ENCODE peak calls at places on chromosomes 16 and 17, in five cellular contexts. R is breast epithelium, C is heart left ventricle, G is lower leg skin, E is A549. L is an unnamed sample.

GRCh38 chr17:29588561-29589411 is 662 bp downstream of the GIT1 start:
- DNase-seq in E (peak), R (no peak), G (no peak), C (no peak), L (peak)

GRCh38 chr16:48609453-48610023 is 442 bp downstream of the N4BP1 start:
- DNase-seq in C (peak), E (peak), G (peak), R (no peak), L (no peak)

GRCh38 chr16:68711421-68712139 is 25.5 kb upstream of the CDH1 start:
- DNase-seq in C (no peak), E (no peak), G (no peak), R (no peak), L (no peak)

GRCh38 chr17:15233022-15233805 is 31.9 kb downstream of the PMP22 start:
- DNase-seq in G (no peak), R (no peak), C (no peak), E (peak), L (no peak)

GRCh38 chr17:43468746-43469544 is 14.8 kb upstream of the DHX8 start:
- DNase-seq in G (no peak), E (peak), C (no peak), R (no peak), L (no peak)

GRCh38 chr17:40113961-40114272 is 7.9 kb upstream of the MSL1 start:
- DNase-seq in C (no peak), G (no peak), E (no peak), R (no peak), L (no peak)

GRCh38 chr16:31484491-31485171 is 1.7 kb downstream of the SLC5A2 start:
- DNase-seq in G (no peak), E (peak), R (no peak), C (no peak), L (no peak)

GRCh38 chr16:78624349-78624748 is 524.9 kb downstream of the WWOX start:
- DNase-seq in R (no peak), E (no peak), G (no peak), C (no peak), L (no peak)

GRCh38 chr16:23496826-23497542 is 13.3 kb downstream of the GGA2 start:
- DNase-seq in C (no peak), R (no peak), G (peak), E (no peak), L (no peak)

GRCh38 chr17:55086635-55087058 is 118.1 kb downstream of the STXBP4 start:
- DNase-seq in E (peak), C (no peak), R (no peak), G (no peak), L (no peak)

GRCh38 chr16:56246051-56246817 is 54.9 kb downstream of the GNAO1 start:
- DNase-seq in G (no peak), R (peak), E (peak), C (no peak), L (peak)

GRCh38 chr17:68198931-68199836 is 48.7 kb upstream of the AMZ2 start:
- DNase-seq in E (peak), C (no peak), R (no peak), G (no peak), L (peak)

GRCh38 chr16:6611535-6611934 is 721.1 kb upstream of the RBFOX1 start:
- DNase-seq in C (no peak), E (peak), G (no peak), R (no peak), L (peak)

GRCh38 chr17:8041249-8041928 is 2.5 kb downstream of the ALOX15B start:
- DNase-seq in R (no peak), G (peak), E (peak), C (no peak), L (no peak)

GRCh38 chr16:51326131-51326856 is 175.2 kb upstream of the SALL1 start:
- DNase-seq in G (no peak), R (no peak), C (no peak), E (no peak), L (no peak)

GRCh38 chr17:64095144-64095882 is 34.6 kb downstream of the ERN1 start:
- DNase-seq in R (no peak), C (no peak), G (no peak), E (no peak), L (peak)

GRCh38 chr17:1555618-1556471 is 6.7 kb downstream of the PITPNA start:
- DNase-seq in E (no peak), C (no peak), R (no peak), G (peak), L (no peak)

GRCh38 chr16:70653809-70654771 is 7.7 kb downstream of the IL34 start:
- DNase-seq in C (peak), E (peak), G (peak), R (peak), L (peak)

GRCh38 chr17:51258756-51259573 is 884 bp downstream of the MBTD1 start:
- DNase-seq in R (no peak), G (no peak), C (peak), E (peak), L (no peak)

GRCh38 chr17:19645608-19646250 is 2.8 kb upstream of the ALDH3A2 start:
- DNase-seq in R (no peak), G (no peak), E (peak), C (no peak), L (no peak)

GRCh38 chr17:10737786-10738185 is 8.0 kb upstream of the TMEM220 start:
- DNase-seq in E (no peak), C (no peak), G (peak), R (no peak), L (peak)

GRCh38 chr17:40516581-40517285 is 15.3 kb upstream of the TNS4 start:
- DNase-seq in R (peak), E (peak), G (peak), C (no peak), L (no peak)

GRCh38 chr17:45768000-45768399 is 16.1 kb upstream of the CRHR1 start:
- DNase-seq in R (no peak), G (no peak), C (no peak), E (no peak), L (no peak)

GRCh38 chr16:62821771-62822170 is 785.5 kb upstream of the CDH8 start:
- DNase-seq in G (no peak), C (no peak), R (no peak), E (no peak), L (no peak)

GRCh38 chr16:77943770-77944169 is 78.6 kb upstream of the CLEC3A start:
- DNase-seq in R (no peak), G (no peak), C (no peak), E (no peak), L (no peak)

GRCh38 chr17:51629232-51629631 is 368.9 kb downstream of the UTP18 start:
- DNase-seq in G (no peak), E (no peak), C (no peak), R (no peak), L (no peak)

GRCh38 chr16:89565506-89566372 is 5.3 kb downstream of the RPL13 start:
- DNase-seq in E (peak), C (no peak), R (peak), G (peak), L (no peak)
- TF ChIP-seq POLR2A in E (peak), C (peak), R (no peak), G (no peak), L (peak)

DNA sequence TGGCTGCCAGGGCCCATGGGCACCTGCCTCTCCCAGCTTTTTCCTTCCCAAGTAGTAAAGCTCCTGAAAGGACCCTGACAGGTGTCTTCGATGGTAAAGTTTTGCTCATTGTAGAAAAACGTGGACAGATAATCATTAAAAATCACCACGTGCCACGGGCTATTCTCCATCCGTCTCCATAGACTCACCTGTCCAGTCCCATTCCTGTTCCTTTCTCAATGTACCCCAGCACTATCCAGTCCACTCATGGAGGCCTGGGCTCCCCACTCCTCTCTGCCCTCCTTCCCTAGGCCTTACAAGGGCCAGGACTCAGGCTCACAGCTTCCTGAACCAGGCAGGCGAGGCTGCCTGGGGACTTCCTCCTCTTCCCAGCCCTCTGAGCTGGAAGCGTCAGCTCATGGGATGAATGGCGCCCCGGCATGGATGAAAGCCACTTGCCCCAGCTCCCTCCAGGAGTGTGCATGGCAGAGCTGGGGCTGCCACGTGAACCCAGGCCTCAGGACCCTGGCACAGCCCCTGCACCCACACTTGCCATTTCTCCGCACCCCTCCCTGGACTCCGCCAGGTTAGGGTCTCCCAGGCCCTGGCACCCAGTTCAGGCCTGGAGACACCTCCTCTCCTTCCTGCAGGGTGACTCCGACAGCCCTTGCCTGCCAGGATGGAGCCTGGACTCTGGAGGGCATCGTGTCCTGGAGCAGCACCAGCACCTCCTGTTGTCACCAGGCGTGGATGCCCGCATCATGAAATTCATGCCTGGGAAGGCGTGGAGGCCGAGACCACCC is 8.8 kb downstream of the CTRB1 start:
- DNase-seq in R (no peak), E (no peak), C (no peak), G (no peak), L (no peak)
- TF ChIP-seq POLR2A in R (no peak), E (no peak), C (no peak), G (no peak), L (peak)

GRCh38 chr16:28231763-28232162 is 20.0 kb upstream of the XPO6 start:
- DNase-seq in R (no peak), G (no peak), E (no peak), C (no peak), L (no peak)
- TF ChIP-seq POLR2A in R (no peak), G (no peak), E (no peak), C (no peak), L (no peak)

GRCh38 chr17:75645889-75646625 is 12.8 kb downstream of the SMIM5 start:
- DNase-seq in G (no peak), E (peak), C (no peak), R (peak), L (peak)
- TF ChIP-seq POLR2A in G (no peak), E (peak), C (no peak), R (no peak), L (no peak)

GRCh38 chr16:66552288-66553143 is at the start of gene CKLF:
- DNase-seq in C (peak), G (peak), R (peak), E (peak), L (peak)

GRCh38 chr16:66553223-66553622 is 847 bp downstream of the CKLF start:
- DNase-seq in R (no peak), C (no peak), E (no peak), G (no peak), L (no peak)

GRCh38 chr16:66549284-66550131 is at the start of gene TK2:
- DNase-seq in E (no peak), C (peak), G (peak), R (no peak), L (peak)

GRCh38 chr16:66551788-66552287 is 538 bp upstream of the CKLF start:
- DNase-seq in G (no peak), C (no peak), R (no peak), E (peak), L (no peak)

GRCh38 chr16:66551362-66551761 is 1.0 kb upstream of the CKLF start:
- DNase-seq in R (no peak), E (peak), C (no peak), G (no peak), L (no peak)
- TF ChIP-seq POLR2A in R (no peak), E (no peak), C (no peak), G (no peak), L (no peak)

DNA sequence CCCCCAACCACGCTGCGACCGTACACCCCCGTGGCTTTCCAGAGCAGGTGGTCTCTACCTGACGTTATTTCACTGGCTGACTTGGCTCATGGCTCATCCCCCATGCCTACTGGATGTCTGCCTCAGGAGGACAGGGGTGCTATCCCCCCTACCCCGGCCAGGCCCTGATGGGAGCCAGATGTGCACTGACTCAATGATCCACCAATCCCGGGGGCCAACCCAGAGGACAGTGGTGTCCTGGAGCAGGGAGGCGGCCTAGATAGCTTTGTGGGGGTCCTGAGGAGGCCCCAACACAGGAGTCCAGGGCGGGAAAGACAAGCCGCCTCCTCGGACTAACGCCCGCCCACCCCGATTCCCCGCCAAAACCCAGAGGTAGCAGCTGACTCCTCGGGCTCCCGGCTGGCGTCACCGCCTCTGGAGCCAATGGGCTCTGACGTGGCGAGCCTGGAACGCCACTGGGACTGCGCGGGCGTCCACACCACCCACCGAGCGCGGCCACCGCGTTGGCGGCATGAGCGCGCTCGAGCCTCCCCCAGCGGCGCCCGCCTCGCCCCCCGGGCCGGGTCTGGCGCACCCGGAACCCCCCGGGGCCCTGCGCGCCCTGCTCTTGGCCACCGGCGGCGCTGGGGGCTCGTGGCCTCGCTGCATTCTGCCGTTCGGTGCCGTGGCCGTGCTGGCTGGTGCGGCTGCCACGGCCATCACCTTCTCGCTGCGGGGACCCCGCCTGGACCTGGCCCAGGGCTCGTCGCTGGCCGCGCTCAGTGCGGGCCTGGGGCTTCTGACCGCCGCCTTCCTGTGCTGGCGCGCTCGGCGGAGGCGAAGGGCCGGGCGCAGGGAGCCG is 3.6 kb upstream of the NTN3 start:
- DNase-seq in E (peak), R (peak), C (peak), G (peak), L (no peak)
- TF ChIP-seq POLR2A in E (peak), R (no peak), C (peak), G (no peak), L (no peak)